ENCODE peak calls at places on chromosomes 6 and 20, in six cellular contexts. P is Caki2, E is fibroblast of the aortic adventitia, I is anterior cingulate cortex, J is esophagus muscularis mucosa, S is NCI-H1105. O is an unnamed sample.

GRCh38 chr6:119428647-119429046 is 79.1 kb upstream of the MAN1A1 start:
- DNase-seq in E (no peak), P (no peak), J (no peak), S (no peak), I (no peak), O (no peak)

GRCh38 chr20:6057704-6058103 is 3.8 kb upstream of the LRRN4 start:
- DNase-seq in I (no peak), S (no peak), P (no peak), J (no peak), E (no peak), O (no peak)

GRCh38 chr6:166640342-166641043 is 13.4 kb upstream of the RPS6KA2 start:
- DNase-seq in E (no peak), P (no peak), I (no peak), S (no peak), J (no peak), O (peak; percentile 47)

GRCh38 chr6:124056884-124057283 is 253.2 kb downstream of the NKAIN2 start:
- DNase-seq in J (no peak), I (no peak), P (no peak), E (no peak), S (peak; percentile 92), O (no peak)

GRCh38 chr6:73131706-73132105 is 93.6 kb downstream of the KHDC1L start:
- DNase-seq in E (peak; percentile 24), P (peak; percentile 23), I (no peak), S (no peak), J (no peak), O (no peak)

GRCh38 chr6:156028310-156029131 is 572.9 kb upstream of the NOX3 start:
- DNase-seq in S (no peak), P (no peak), I (no peak), E (no peak), J (no peak), O (no peak)

GRCh38 chr20:23087587-23088275 is 1.6 kb upstream of the CD93 start:
- DNase-seq in J (no peak), P (no peak), E (no peak), I (no peak), S (no peak), O (no peak)

GRCh38 chr6:38110407-38111025 is 291.0 kb downstream of the ZFAND3 start:
- DNase-seq in S (peak; percentile 84), P (no peak), J (no peak), E (no peak), I (no peak), O (no peak)

GRCh38 chr20:22974354-22974753 is 60.8 kb upstream of the SSTR4 start:
- DNase-seq in E (peak; percentile 17), I (no peak), S (no peak), P (peak; percentile 8), J (no peak), O (peak; percentile 65)

GRCh38 chr20:36385503-36385902 is 79.4 kb downstream of the DLGAP4 start:
- DNase-seq in P (no peak), E (no peak), S (no peak), I (no peak), J (no peak), O (no peak)

GRCh38 chr20:49795125-49795424 is 17.6 kb upstream of the SLC9A8 start:
- DNase-seq in I (no peak), J (no peak), P (no peak), S (no peak), E (no peak), O (no peak)

GRCh38 chr6:111184827-111185567 is 97.7 kb downstream of the SLC16A10 start:
- DNase-seq in E (no peak), I (no peak), J (peak; percentile 72), P (no peak), S (no peak), O (no peak)

O was measured in GM23338.